ENCODE peak calls at places on chromosomes 6 and 20, in six cellular contexts. One of them, this sample, is unnamed.

GRCh38 chr20:60869626-60870025 is 382.4 kb upstream of the CDH4 start:
- DNase-seq in HepG2: no peak
- DNase-seq in Karpas-422: no peak
- DNase-seq in fibroblast of lung: no peak
- DNase-seq in MM.1S: no peak
- DNase-seq in PC-3: no peak
- DNase-seq in this sample: no peak

GRCh38 chr20:19431308-19431685 is 218.9 kb downstream of the SLC24A3 start:
- DNase-seq in MM.1S: no peak
- DNase-seq in Karpas-422: no peak
- DNase-seq in HepG2: no peak
- DNase-seq in fibroblast of lung: no peak
- DNase-seq in PC-3: no peak
- DNase-seq in this sample: no peak

GRCh38 chr20:35901678-35902544 is 52.4 kb downstream of the SCAND1 start:
- DNase-seq in fibroblast of lung: peak
- DNase-seq in PC-3: peak
- DNase-seq in MM.1S: no peak
- DNase-seq in HepG2: peak
- DNase-seq in Karpas-422: no peak
- DNase-seq in this sample: no peak

GRCh38 chr6:152981989-152982767 is 663 bp downstream of the FBXO5 start:
- DNase-seq in Karpas-422: peak
- DNase-seq in PC-3: no peak
- DNase-seq in fibroblast of lung: no peak
- DNase-seq in HepG2: no peak
- DNase-seq in MM.1S: no peak
- DNase-seq in this sample: peak

GRCh38 chr20:6644818-6645620 is 122.5 kb upstream of the BMP2 start:
- DNase-seq in MM.1S: no peak
- DNase-seq in Karpas-422: no peak
- DNase-seq in HepG2: no peak
- DNase-seq in fibroblast of lung: no peak
- DNase-seq in PC-3: no peak
- DNase-seq in this sample: no peak

GRCh38 chr20:51388756-51389542 is 153.6 kb downstream of the NFATC2 start:
- DNase-seq in MM.1S: no peak
- DNase-seq in PC-3: peak
- DNase-seq in Karpas-422: no peak
- DNase-seq in fibroblast of lung: no peak
- DNase-seq in HepG2: no peak
- DNase-seq in this sample: no peak

GRCh38 chr20:51385941-51386530 is 156.5 kb downstream of the NFATC2 start:
- DNase-seq in MM.1S: no peak
- DNase-seq in PC-3: peak
- DNase-seq in Karpas-422: peak
- DNase-seq in HepG2: peak
- DNase-seq in fibroblast of lung: peak
- DNase-seq in this sample: peak

GRCh38 chr20:856361-856775 is 22.9 kb downstream of the FAM110A start:
- DNase-seq in HepG2: no peak
- DNase-seq in PC-3: peak
- DNase-seq in fibroblast of lung: peak
- DNase-seq in Karpas-422: no peak
- DNase-seq in MM.1S: no peak
- DNase-seq in this sample: no peak

GRCh38 chr6:110960014-110960390 is 1.5 kb downstream of the GTF3C6 start:
- DNase-seq in HepG2: peak
- DNase-seq in fibroblast of lung: no peak
- DNase-seq in MM.1S: no peak
- DNase-seq in Karpas-422: no peak
- DNase-seq in PC-3: no peak
- DNase-seq in this sample: no peak

GRCh38 chr6:2108700-2109306 is 136.6 kb downstream of the GMDS start:
- DNase-seq in HepG2: peak
- DNase-seq in MM.1S: no peak
- DNase-seq in Karpas-422: no peak
- DNase-seq in PC-3: no peak
- DNase-seq in fibroblast of lung: no peak
- DNase-seq in this sample: no peak

DNA sequence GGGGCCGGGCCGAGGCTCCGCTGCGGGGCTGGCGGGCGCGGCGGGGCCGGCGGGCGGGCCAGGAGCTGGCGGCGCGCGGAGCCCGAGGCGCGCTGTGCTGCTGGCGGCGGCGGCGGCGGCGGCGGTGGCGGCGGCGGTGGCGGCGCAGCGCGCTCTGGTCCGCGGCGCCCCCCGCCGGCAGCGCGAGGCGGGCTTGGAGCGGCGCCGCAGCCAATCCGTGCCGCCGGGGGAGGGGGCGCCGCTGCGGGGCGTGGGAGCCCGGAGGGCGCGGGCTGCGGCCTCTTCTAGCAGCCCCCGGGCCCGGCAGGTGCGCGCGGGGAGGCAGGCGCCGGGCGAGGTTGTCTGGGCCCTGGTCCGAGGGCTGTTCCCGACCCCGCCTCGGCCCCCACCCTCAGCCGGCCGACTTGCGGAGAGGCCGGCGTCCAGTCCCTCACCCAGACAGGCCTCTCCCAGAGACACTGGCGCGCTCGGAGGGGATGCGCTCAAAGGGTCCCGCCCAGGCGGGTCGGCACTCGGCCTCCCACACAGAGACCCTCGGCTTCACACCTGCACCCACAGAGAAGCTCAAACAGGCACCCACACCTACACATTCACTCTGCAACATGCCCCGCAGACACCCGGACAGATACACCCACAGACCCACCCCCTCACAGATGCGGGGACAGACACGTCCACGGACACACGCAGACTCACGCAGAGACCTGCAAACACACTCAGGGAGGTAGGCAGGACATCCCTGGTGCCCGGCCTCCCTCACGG is at the start of gene RIMS4:
- DNase-seq in PC-3: no peak
- DNase-seq in fibroblast of lung: no peak
- DNase-seq in HepG2: no peak
- DNase-seq in MM.1S: no peak
- DNase-seq in Karpas-422: no peak
- DNase-seq in this sample: peak
- H3K4me2 ChIP-seq in PC-3: no peak
- H3K4me2 ChIP-seq in fibroblast of lung: no peak
- H3K4me2 ChIP-seq in HepG2: no peak
- H3K4me2 ChIP-seq in MM.1S: no peak
- H3K4me2 ChIP-seq in Karpas-422: no peak
- H3K4me2 ChIP-seq in this sample: peak

GRCh38 chr6:40714143-40714542 is 127.0 kb upstream of the LRFN2 start:
- DNase-seq in MM.1S: no peak
- DNase-seq in Karpas-422: no peak
- DNase-seq in HepG2: no peak
- DNase-seq in PC-3: no peak
- DNase-seq in fibroblast of lung: no peak
- DNase-seq in this sample: no peak

GRCh38 chr6:40717411-40718057 is 130.4 kb upstream of the LRFN2 start:
- DNase-seq in PC-3: no peak
- DNase-seq in HepG2: no peak
- DNase-seq in fibroblast of lung: no peak
- DNase-seq in Karpas-422: no peak
- DNase-seq in MM.1S: no peak
- DNase-seq in this sample: no peak

GRCh38 chr6:40715501-40716403 is 128.6 kb upstream of the LRFN2 start:
- DNase-seq in HepG2: no peak
- DNase-seq in PC-3: no peak
- DNase-seq in MM.1S: no peak
- DNase-seq in fibroblast of lung: no peak
- DNase-seq in Karpas-422: peak
- DNase-seq in this sample: peak

GRCh38 chr6:40713002-40713719 is 126.0 kb upstream of the LRFN2 start:
- DNase-seq in Karpas-422: peak
- DNase-seq in MM.1S: no peak
- DNase-seq in PC-3: no peak
- DNase-seq in fibroblast of lung: no peak
- DNase-seq in HepG2: no peak
- DNase-seq in this sample: peak

DNA sequence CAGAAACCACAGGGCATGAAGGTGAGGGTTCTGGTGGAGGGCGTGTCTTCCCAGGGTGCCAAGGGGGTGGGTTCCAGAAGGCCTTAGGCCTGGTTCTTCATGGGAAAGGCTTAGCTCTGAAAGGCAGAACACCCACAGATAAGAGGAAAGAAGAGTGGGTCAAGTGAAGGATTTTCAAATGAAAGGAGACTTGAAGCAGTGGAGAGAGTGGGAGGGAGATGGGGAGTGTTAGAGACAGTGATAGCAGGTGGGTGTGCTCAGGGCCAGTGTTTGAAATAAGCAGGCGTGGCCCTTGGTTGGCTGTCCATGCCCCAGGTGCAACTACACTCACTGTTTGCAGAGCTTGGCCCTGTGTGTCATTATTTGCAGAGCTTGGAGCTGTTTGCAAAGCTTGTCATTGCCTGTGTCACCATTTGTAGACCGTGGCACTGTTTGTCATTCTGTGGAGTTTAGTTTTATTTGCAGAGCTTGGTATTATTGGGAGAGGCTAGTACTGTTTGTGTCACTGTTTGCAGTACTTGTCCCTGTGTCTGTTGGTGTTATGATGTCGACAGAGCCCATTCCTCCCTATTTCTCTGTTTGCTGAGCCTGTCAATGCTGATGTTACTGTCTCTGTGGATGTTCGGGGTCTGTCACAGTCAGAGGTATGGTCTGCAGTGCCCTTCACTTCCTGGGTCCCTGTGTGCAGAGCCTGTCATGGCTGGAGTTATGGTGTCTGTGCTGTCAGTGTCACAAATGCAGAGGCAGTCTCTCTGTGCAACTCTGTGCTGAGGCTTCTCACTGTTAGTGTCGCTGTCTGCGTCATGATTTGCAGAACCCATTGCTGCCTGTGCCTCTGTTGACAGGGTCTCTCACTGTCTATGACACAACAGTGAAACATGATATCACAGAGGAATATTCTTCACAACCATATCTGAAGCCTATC is 127.7 kb upstream of the LRFN2 start:
- DNase-seq in fibroblast of lung: no peak
- DNase-seq in MM.1S: no peak
- DNase-seq in Karpas-422: peak
- DNase-seq in HepG2: peak
- DNase-seq in PC-3: peak
- DNase-seq in this sample: no peak
- H2AFZ ChIP-seq in fibroblast of lung: no peak
- H2AFZ ChIP-seq in MM.1S: no peak
- H2AFZ ChIP-seq in Karpas-422: peak
- H2AFZ ChIP-seq in HepG2: no peak
- H2AFZ ChIP-seq in PC-3: no peak
- H2AFZ ChIP-seq in this sample: no peak

GRCh38 chr6:166596741-166597507 is 10.4 kb upstream of the RAMACL start:
- DNase-seq in HepG2: no peak
- DNase-seq in PC-3: no peak
- DNase-seq in Karpas-422: peak
- DNase-seq in fibroblast of lung: no peak
- DNase-seq in MM.1S: no peak
- DNase-seq in this sample: no peak

GRCh38 chr6:166598441-166599138 is 12.1 kb upstream of the RAMACL start:
- DNase-seq in PC-3: no peak
- DNase-seq in MM.1S: no peak
- DNase-seq in fibroblast of lung: peak
- DNase-seq in HepG2: no peak
- DNase-seq in Karpas-422: no peak
- DNase-seq in this sample: no peak

GRCh38 chr6:166599158-166599557 is 12.7 kb upstream of the RAMACL start:
- DNase-seq in HepG2: no peak
- DNase-seq in PC-3: no peak
- DNase-seq in fibroblast of lung: no peak
- DNase-seq in Karpas-422: no peak
- DNase-seq in MM.1S: no peak
- DNase-seq in this sample: no peak

GRCh38 chr6:166595949-166596348 is 9.5 kb upstream of the RAMACL start:
- DNase-seq in MM.1S: no peak
- DNase-seq in Karpas-422: no peak
- DNase-seq in PC-3: no peak
- DNase-seq in fibroblast of lung: no peak
- DNase-seq in HepG2: no peak
- DNase-seq in this sample: no peak

DNA sequence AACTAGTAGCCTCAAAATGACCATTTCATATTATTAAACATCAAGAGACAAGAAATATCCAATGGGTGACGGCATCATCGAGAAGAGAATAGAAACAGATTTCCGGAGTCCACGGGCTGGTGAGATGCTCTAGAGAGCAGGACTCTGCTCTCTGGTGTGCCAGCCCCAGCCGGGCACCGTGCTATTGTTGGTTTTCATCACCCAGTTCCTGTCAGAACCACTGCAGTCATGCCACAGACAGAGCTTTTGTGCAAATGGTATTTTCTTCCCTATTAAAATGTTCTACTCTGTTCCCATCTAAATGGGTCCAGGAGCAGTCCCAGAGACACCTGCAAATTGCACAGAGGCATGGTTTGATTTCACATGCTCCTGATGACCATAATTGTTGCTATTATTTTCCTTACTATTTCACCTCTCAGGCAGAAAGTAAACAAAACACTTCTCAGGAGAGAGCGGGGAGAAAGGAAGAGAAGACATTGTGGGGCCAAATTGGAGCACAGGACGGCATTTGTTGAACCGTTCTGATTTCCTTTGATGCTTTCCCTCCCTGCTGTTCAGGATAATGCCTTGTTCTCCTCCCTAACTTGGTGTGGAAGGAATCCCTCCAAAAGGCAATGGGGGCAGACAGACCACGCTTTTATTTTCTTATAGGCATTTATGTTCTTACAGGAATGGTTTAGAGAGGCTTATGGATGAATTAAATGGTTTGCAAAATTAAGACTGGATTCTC is 11.4 kb upstream of the RAMACL start:
- DNase-seq in MM.1S: no peak
- DNase-seq in HepG2: no peak
- DNase-seq in Karpas-422: no peak
- DNase-seq in fibroblast of lung: no peak
- DNase-seq in PC-3: no peak
- DNase-seq in this sample: peak
- H3K9ac ChIP-seq in MM.1S: no peak
- H3K9ac ChIP-seq in HepG2: no peak
- H3K9ac ChIP-seq in Karpas-422: peak
- H3K9ac ChIP-seq in fibroblast of lung: no peak
- H3K9ac ChIP-seq in PC-3: no peak
- H3K9ac ChIP-seq in this sample: no peak

GRCh38 chr6:45504947-45505346 is 127.2 kb upstream of the SUPT3H start:
- DNase-seq in MM.1S: no peak
- DNase-seq in Karpas-422: no peak
- DNase-seq in fibroblast of lung: peak
- DNase-seq in HepG2: no peak
- DNase-seq in PC-3: peak
- DNase-seq in this sample: peak
- H3K4me2 ChIP-seq in MM.1S: no peak
- H3K4me2 ChIP-seq in Karpas-422: no peak
- H3K4me2 ChIP-seq in fibroblast of lung: peak
- H3K4me2 ChIP-seq in HepG2: no peak
- H3K4me2 ChIP-seq in PC-3: peak
- H3K4me2 ChIP-seq in this sample: peak